ENCODE peak calls at places on chromosomes 6 and 20, in four cellular contexts. Y is stimulated activated CD4-positive, alpha-beta T cell treated with anti-CD3 and anti-CD28 coated beads, TNF-alpha, amount 100 ng/mL, for 24 hours; E is NCI-H2081; A is RWPE1. T is an unnamed sample.
A peak's percentile ranks its signal among the peaks of the same experiment; 100 is the strongest.

GRCh38 chr6:104505838-104506237 is 353.9 kb downstream of the HACE1 start:
- DNase-seq in E (no peak), A (no peak), Y (no peak), T (no peak)

GRCh38 chr6:156853733-156854132 is 76.6 kb downstream of the ARID1B start:
- DNase-seq in E (no peak), Y (no peak), A (no peak), T (no peak)

GRCh38 chr20:63167026-63167917 is 48.7 kb downstream of the YTHDF1 start:
- DNase-seq in E (no peak), A (no peak), Y (no peak), T (no peak)

GRCh38 chr6:36633915-36634314 is 39.8 kb downstream of the SRSF3 start:
- DNase-seq in E (peak; percentile 79), Y (no peak), A (no peak), T (peak; percentile 47)

GRCh38 chr6:139977887-139978332 is 603.5 kb upstream of the CITED2 start:
- DNase-seq in A (peak; percentile 9), Y (no peak), E (no peak), T (no peak)

GRCh38 chr6:30481213-30481964 is 7.9 kb upstream of the HLA-E start:
- DNase-seq in E (no peak), A (no peak), Y (no peak), T (no peak)

GRCh38 chr6:6699741-6700367 is 111.3 kb downstream of the LY86 start:
- DNase-seq in A (peak; percentile 96), E (peak; percentile 86), Y (no peak), T (peak; percentile 95)

GRCh38 chr6:156513504-156513903 is 263.7 kb upstream of the ARID1B start:
- DNase-seq in A (no peak), E (no peak), Y (no peak), T (no peak)

GRCh38 chr6:17413313-17413750 is 19.9 kb downstream of the CAP2 start:
- DNase-seq in Y (no peak), A (peak; percentile 38), E (peak; percentile 24), T (no peak)

GRCh38 chr6:72861935-72862432 is 240.1 kb downstream of the KCNQ5 start:
- DNase-seq in E (no peak), Y (no peak), A (peak; percentile 25), T (no peak)

GRCh38 chr6:128570439-128571063 is 50.2 kb upstream of the PTPRK start:
- DNase-seq in A (no peak), Y (no peak), E (no peak), T (no peak)

GRCh38 chr6:64505312-64505711 is 869.7 kb downstream of the PHF3 start:
- DNase-seq in Y (no peak), E (no peak), A (no peak), T (no peak)

T was measured in COR-L47.